ENCODE peak calls at places on chromosomes 7 and 10, in seven cellular contexts. Y, G, J, M, B, I and D are unnamed samples.
A peak's percentile ranks its signal among the peaks of the same experiment; 100 is the strongest.

GRCh38 chr7:157603005-157603404 is 266.2 kb downstream of the DNAJB6 start:
- DNase-seq in J (no peak), M (no peak), B (no peak), G (peak; percentile 50), I (peak; percentile 50), Y (no peak), D (no peak)

GRCh38 chr10:34449836-34450235 is 365.3 kb downstream of the PARD3 start:
- DNase-seq in J (no peak), M (no peak), G (no peak), I (no peak), Y (no peak), B (no peak), D (no peak)

GRCh38 chr10:44464503-44464902 is 79.6 kb upstream of the CXCL12 start:
- DNase-seq in G (no peak), Y (no peak), B (no peak), M (no peak), I (no peak), J (no peak), D (no peak)

GRCh38 chr7:158827411-158828342 is 1.6 kb downstream of the ESYT2 start:
- DNase-seq in Y (no peak), B (no peak), I (no peak), M (no peak), G (no peak), J (peak; percentile 44), D (no peak)

GRCh38 chr7:130463553-130464434 is 23.0 kb upstream of the CEP41 start:
- DNase-seq in M (no peak), G (no peak), J (no peak), I (no peak), B (no peak), Y (no peak), D (no peak)

GRCh38 chr10:80526742-80527141 is 11.0 kb upstream of the SH2D4B start:
- DNase-seq in B (peak; percentile 37), G (no peak), I (no peak), Y (no peak), M (no peak), J (no peak), D (no peak)

GRCh38 chr7:5020098-5020497 is 25.6 kb upstream of the RBAK start:
- DNase-seq in G (peak; percentile 47), B (no peak), I (no peak), Y (no peak), J (no peak), M (no peak), D (no peak)

GRCh38 chr10:1297566-1298301 is 241.5 kb downstream of the WDR37 start:
- DNase-seq in G (no peak), B (no peak), I (no peak), M (no peak), Y (peak; percentile 25), J (no peak), D (peak; percentile 45)

GRCh38 chr10:89062861-89063260 is 72.3 kb downstream of the FAS start:
- DNase-seq in G (no peak), Y (no peak), I (no peak), M (no peak), B (no peak), J (no peak), D (peak; percentile 51)

GRCh38 chr10:96463562-96463961 is 50.2 kb downstream of the TLL2 start:
- DNase-seq in I (no peak), G (no peak), B (no peak), J (no peak), M (no peak), Y (no peak), D (no peak)

GRCh38 chr10:75347211-75347610 is 54.4 kb downstream of the ZNF503 start:
- DNase-seq in Y (no peak), J (no peak), I (no peak), M (no peak), B (no peak), G (no peak), D (no peak)

GRCh38 chr10:62130948-62131347 is 137.7 kb downstream of the RTKN2 start:
- DNase-seq in I (no peak), J (no peak), Y (no peak), M (no peak), B (no peak), G (no peak), D (no peak)

GRCh38 chr10:102628451-102628911 is 15.8 kb upstream of the TRIM8 start:
- DNase-seq in M (no peak), I (peak; percentile 88), B (no peak), G (no peak), Y (no peak), J (no peak), D (no peak)

GRCh38 chr10:21174670-21175495 is 277.8 kb upstream of the NEBL start:
- DNase-seq in B (no peak), I (no peak), Y (no peak), J (no peak), G (no peak), M (no peak), D (no peak)

GRCh38 chr7:120806669-120807068 is 51.3 kb downstream of the TSPAN12 start:
- DNase-seq in G (no peak), Y (no peak), J (no peak), M (no peak), I (no peak), B (no peak), D (no peak)

GRCh38 chr7:122893486-122893885 is 7.2 kb upstream of the CADPS2 start:
- DNase-seq in B (no peak), J (no peak), G (no peak), Y (no peak), I (no peak), M (no peak), D (no peak)

GRCh38 chr10:24674892-24675632 is 48.6 kb downstream of the ARHGAP21 start:
- DNase-seq in B (no peak), Y (no peak), M (no peak), J (no peak), G (no peak), I (no peak), D (no peak)

GRCh38 chr7:3880221-3880935 is 579.3 kb downstream of the SDK1 start:
- DNase-seq in J (no peak), Y (no peak), I (no peak), M (no peak), G (no peak), B (peak; percentile 39), D (no peak)

GRCh38 chr7:18771834-18772566 is 276.5 kb downstream of the HDAC9 start:
- DNase-seq in I (no peak), G (no peak), M (no peak), J (no peak), B (no peak), Y (no peak), D (no peak)

GRCh38 chr10:106819490-106819889 is 345.0 kb downstream of the SORCS1 start:
- DNase-seq in I (no peak), Y (no peak), M (no peak), G (no peak), B (no peak), J (no peak), D (no peak)
- TF ChIP-seq EP300 in I (no peak), Y (no peak), M (no peak), G (no peak), B (no peak), J (no peak), D (no peak)

GRCh38 chr7:76222333-76222732 is 20.6 kb downstream of the SRRM3 start:
- DNase-seq in B (no peak), M (no peak), I (no peak), J (no peak), Y (no peak), G (no peak), D (no peak)

GRCh38 chr7:76211216-76211615 is 9.5 kb downstream of the SRRM3 start:
- DNase-seq in B (no peak), Y (no peak), J (no peak), M (no peak), I (no peak), G (no peak), D (no peak)

GRCh38 chr7:76220185-76221057 is 18.7 kb downstream of the SRRM3 start:
- DNase-seq in I (no peak), Y (peak; percentile 62), B (no peak), G (no peak), J (no peak), M (no peak), D (no peak)

GRCh38 chr7:76217942-76218566 is 16.4 kb downstream of the SRRM3 start:
- DNase-seq in G (no peak), I (no peak), J (no peak), Y (no peak), B (no peak), M (no peak), D (no peak)

GRCh38 chr7:76216683-76217082 is 15.0 kb downstream of the SRRM3 start:
- DNase-seq in I (no peak), G (no peak), B (no peak), J (no peak), Y (no peak), M (no peak), D (no peak)
- TF ChIP-seq POLR2A in I (no peak), G (no peak), B (no peak), J (no peak), Y (no peak), M (no peak), D (no peak)

GRCh38 chr7:88462799-88463198 is 156.1 kb upstream of the STEAP4 start:
- DNase-seq in Y (no peak), I (no peak), G (no peak), B (no peak), M (no peak), J (no peak), D (no peak)
- TF ChIP-seq CTCF in Y (peak; percentile 1), I (no peak), G (no peak), B (no peak), M (no peak), J (no peak), D (no peak)

GRCh38 chr10:107520348-107520747 is 355.8 kb upstream of the SORCS1 start:
- DNase-seq in Y (no peak), G (no peak), I (no peak), M (no peak), J (no peak), B (no peak), D (no peak)

GRCh38 chr10:107516349-107516748 is 351.8 kb upstream of the SORCS1 start:
- DNase-seq in M (no peak), Y (no peak), G (no peak), J (no peak), B (no peak), I (no peak), D (no peak)

GRCh38 chr10:107517811-107518210 is 353.3 kb upstream of the SORCS1 start:
- DNase-seq in J (no peak), I (no peak), Y (no peak), M (no peak), G (no peak), B (no peak), D (no peak)
- TF ChIP-seq EP300 in J (no peak), I (no peak), Y (no peak), M (no peak), G (no peak), B (no peak), D (no peak)

GRCh38 chr10:74190494-74190893 is 39.5 kb downstream of the ADK start:
- DNase-seq in G (no peak), Y (no peak), B (no peak), J (no peak), I (no peak), M (no peak), D (no peak)
- TF ChIP-seq POLR2A in G (no peak), Y (no peak), B (no peak), J (no peak), I (no peak), M (no peak), D (no peak)